ENCODE peak calls at places on chromosomes 7 and 10, in ten cellular contexts. D, F, K, J, B, A, T, P, G and I are unnamed samples.

GRCh38 chr7:138865843-138866242 is 67.8 kb upstream of the ATP6V0A4 start:
- DNase-seq in D (no peak), F (no peak), K (peak), J (no peak), B (no peak), A (peak), T (no peak), P (no peak), G (no peak), I (no peak)

GRCh38 chr7:159147687-159148086 is 3.0 kb upstream of the VIPR2 start:
- DNase-seq in D (no peak), F (no peak), K (no peak), J (no peak), B (no peak), A (no peak), T (no peak), P (no peak), G (no peak), I (no peak)

GRCh38 chr10:22456486-22456885 is 111.2 kb downstream of the SPAG6 start:
- DNase-seq in D (no peak), F (no peak), K (no peak), J (no peak), B (no peak), A (no peak), T (no peak), P (no peak), G (no peak), I (no peak)

GRCh38 chr10:122051609-122052385 is 62.8 kb downstream of the TACC2 start:
- DNase-seq in D (peak), F (peak), K (peak), J (peak), B (peak), A (peak), T (peak), P (no peak), G (peak), I (no peak)

GRCh38 chr10:104325436-104326430 is 12.5 kb downstream of the ITPRIP start:
- DNase-seq in D (no peak), F (peak), K (no peak), J (no peak), B (no peak), A (no peak), T (peak), P (no peak), G (no peak), I (no peak)

GRCh38 chr7:155418941-155419755 is 38.8 kb upstream of the EN2 start:
- DNase-seq in D (no peak), F (no peak), K (no peak), J (no peak), B (no peak), A (no peak), T (no peak), P (no peak), G (no peak), I (no peak)

GRCh38 chr7:111137296-111138195 is 46.6 kb downstream of the LRRN3 start:
- DNase-seq in D (peak), F (no peak), K (peak), J (peak), B (no peak), A (peak), T (peak), P (no peak), G (peak), I (no peak)

GRCh38 chr10:101814466-101815041 is 3.7 kb downstream of the OGA start:
- DNase-seq in D (no peak), F (no peak), K (no peak), J (peak), B (no peak), A (no peak), T (peak), P (no peak), G (no peak), I (no peak)

GRCh38 chr10:124568858-124569622 is 107.4 kb downstream of the LHPP start:
- DNase-seq in D (peak), F (no peak), K (no peak), J (no peak), B (no peak), A (no peak), T (peak), P (no peak), G (no peak), I (no peak)

GRCh38 chr10:46050956-46051355 is 4.9 kb upstream of the MSMB start:
- DNase-seq in D (no peak), F (no peak), K (peak), J (no peak), B (no peak), A (no peak), T (no peak), P (no peak), G (no peak), I (no peak)

GRCh38 chr7:50613473-50613872 is 48.3 kb upstream of the DDC start:
- DNase-seq in D (no peak), F (no peak), K (no peak), J (no peak), B (no peak), A (no peak), T (no peak), P (no peak), G (no peak), I (no peak)

DNA sequence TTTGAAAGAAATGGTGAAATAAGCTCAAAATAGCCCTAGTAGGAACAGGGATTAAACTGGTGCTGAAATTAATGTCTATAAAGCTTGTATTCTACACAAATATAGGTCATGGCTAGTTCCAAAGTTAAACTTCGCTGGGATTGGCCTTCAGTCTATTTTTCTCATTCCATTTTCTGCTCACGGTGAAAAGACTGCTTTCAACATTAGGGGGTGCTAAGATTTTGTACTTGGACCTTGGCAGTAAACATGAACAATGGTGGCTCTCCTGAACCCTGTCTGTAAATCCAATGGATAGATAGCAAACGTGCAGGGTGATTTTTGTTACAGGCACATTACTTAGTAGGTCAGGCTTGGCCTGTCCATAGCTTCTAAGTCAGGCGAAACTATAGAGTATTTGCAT is 36.0 kb upstream of the RSU1 start:
- DNase-seq in D (peak), F (no peak), K (peak), J (peak), B (no peak), A (peak), T (no peak), P (no peak), G (peak), I (no peak)
- TF ChIP-seq CTCF in D (peak), F (no peak), K (no peak), J (peak), B (peak), A (peak), T (no peak), P (no peak), G (peak), I (peak)

GRCh38 chr7:157513682-157514081 is 176.9 kb downstream of the DNAJB6 start:
- DNase-seq in D (no peak), F (no peak), K (no peak), J (no peak), B (no peak), A (no peak), T (no peak), P (no peak), G (no peak), I (no peak)
- H3K4me3 ChIP-seq in D (no peak), F (no peak), K (no peak), J (no peak), B (no peak), A (no peak), T (no peak), P (no peak), G (no peak), I (no peak)

GRCh38 chr10:60883187-60883586 is 60.8 kb downstream of the RHOBTB1 start:
- DNase-seq in D (peak), F (no peak), K (peak), J (no peak), B (no peak), A (peak), T (no peak), P (no peak), G (peak), I (no peak)
- TF ChIP-seq CTCF in D (peak), F (peak), K (peak), J (peak), B (peak), A (peak), T (peak), P (no peak), G (peak), I (peak)

GRCh38 chr7:16398211-16399017 is 22.9 kb downstream of the CRPPA start:
- DNase-seq in D (no peak), F (no peak), K (no peak), J (no peak), B (no peak), A (no peak), T (no peak), P (no peak), G (no peak), I (no peak)
- H3K4me3 ChIP-seq in D (no peak), F (no peak), K (no peak), J (no peak), B (no peak), A (no peak), T (no peak), P (no peak), G (no peak), I (no peak)

GRCh38 chr7:29087840-29088169 is 58.5 kb downstream of the CPVL start:
- DNase-seq in D (no peak), F (no peak), K (no peak), J (no peak), B (no peak), A (no peak), T (no peak), P (no peak), G (no peak), I (no peak)

GRCh38 chr7:29086545-29086944 is 59.8 kb downstream of the CPVL start:
- DNase-seq in D (no peak), F (no peak), K (no peak), J (no peak), B (no peak), A (no peak), T (no peak), P (no peak), G (no peak), I (no peak)

GRCh38 chr7:29091121-29091601 is 55.2 kb downstream of the CPVL start:
- DNase-seq in D (no peak), F (peak), K (no peak), J (no peak), B (no peak), A (no peak), T (no peak), P (peak), G (no peak), I (no peak)

GRCh38 chr7:29095666-29096560 is 50.4 kb downstream of the CPVL start:
- DNase-seq in D (no peak), F (no peak), K (no peak), J (peak), B (no peak), A (no peak), T (no peak), P (no peak), G (no peak), I (no peak)

GRCh38 chr7:29091722-29092121 is 54.6 kb downstream of the CPVL start:
- DNase-seq in D (no peak), F (no peak), K (no peak), J (no peak), B (no peak), A (no peak), T (no peak), P (no peak), G (peak), I (no peak)
- TF ChIP-seq CTCF in D (no peak), F (peak), K (peak), J (peak), B (no peak), A (peak), T (no peak), P (no peak), G (no peak), I (no peak)

GRCh38 chr10:13272164-13272571 is 27.7 kb downstream of the PHYH start:
- DNase-seq in D (peak), F (peak), K (no peak), J (peak), B (no peak), A (no peak), T (no peak), P (peak), G (peak), I (no peak)
- H3K4me3 ChIP-seq in D (peak), F (peak), K (no peak), J (no peak), B (no peak), A (no peak), T (no peak), P (no peak), G (no peak), I (no peak)

GRCh38 chr7:148296994-148297644 is 293.4 kb upstream of the C7orf33 start:
- DNase-seq in D (no peak), F (no peak), K (no peak), J (no peak), B (no peak), A (no peak), T (no peak), P (no peak), G (no peak), I (no peak)
- TF ChIP-seq CTCF in D (peak), F (no peak), K (no peak), J (no peak), B (no peak), A (no peak), T (no peak), P (no peak), G (no peak), I (no peak)

GRCh38 chr7:127252736-127253288 is at the start of gene GRM8:
- DNase-seq in D (peak), F (peak), K (peak), J (peak), B (no peak), A (peak), T (peak), P (peak), G (peak), I (no peak)

GRCh38 chr7:127250312-127251047 is 2.3 kb downstream of the GRM8 start:
- DNase-seq in D (no peak), F (no peak), K (peak), J (no peak), B (no peak), A (no peak), T (no peak), P (no peak), G (no peak), I (no peak)

GRCh38 chr7:127251458-127252379 is 1.0 kb downstream of the GRM8 start:
- DNase-seq in D (no peak), F (peak), K (no peak), J (no peak), B (no peak), A (no peak), T (no peak), P (peak), G (no peak), I (no peak)

GRCh38 chr7:127252380-127252718 is 392 bp downstream of the GRM8 start:
- DNase-seq in D (no peak), F (no peak), K (no peak), J (no peak), B (no peak), A (no peak), T (no peak), P (no peak), G (no peak), I (no peak)

DNA sequence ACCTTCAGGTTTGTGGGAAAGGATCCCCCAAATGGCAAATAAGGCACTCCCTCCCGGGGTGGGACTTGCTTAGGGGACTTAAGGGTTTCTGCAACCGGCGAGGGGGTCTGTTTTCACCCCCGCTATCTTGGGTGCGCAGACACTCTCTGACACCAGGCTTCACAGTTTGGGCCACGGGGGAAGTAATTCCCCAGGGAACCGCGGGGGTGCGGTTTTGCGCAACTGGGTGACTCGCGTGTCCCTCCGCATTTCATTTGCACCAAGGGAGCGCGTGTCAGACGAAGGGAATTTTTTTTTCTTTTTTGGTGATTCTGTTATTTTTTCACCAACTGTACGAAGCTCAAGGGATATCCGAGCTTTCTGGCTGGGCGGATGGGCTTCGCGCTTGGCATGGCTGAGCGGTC is 1.7 kb downstream of the GRM8 start:
- DNase-seq in D (no peak), F (no peak), K (no peak), J (no peak), B (no peak), A (no peak), T (no peak), P (peak), G (no peak), I (no peak)
- H3K4me3 ChIP-seq in D (no peak), F (peak), K (no peak), J (no peak), B (no peak), A (no peak), T (no peak), P (no peak), G (no peak), I (no peak)

DNA sequence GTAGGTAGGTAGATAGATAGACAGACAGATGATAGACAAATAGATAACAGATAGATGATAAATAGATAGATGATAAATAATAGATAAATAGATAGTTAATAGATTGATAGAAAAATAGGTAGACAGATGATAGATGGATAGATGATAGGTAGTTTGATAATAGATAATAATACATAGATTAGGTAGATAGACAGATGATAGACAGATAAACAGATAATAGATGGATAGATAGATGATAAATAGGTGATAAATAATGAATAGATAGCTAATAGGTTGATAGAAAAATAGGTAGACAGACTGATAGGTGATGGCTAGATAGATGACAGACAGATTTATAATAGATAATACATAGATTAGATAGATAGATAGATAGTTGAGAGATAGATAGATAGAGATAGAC is 350.5 kb upstream of the DPP6 start:
- DNase-seq in D (no peak), F (no peak), K (no peak), J (no peak), B (no peak), A (no peak), T (no peak), P (no peak), G (no peak), I (no peak)
- TF ChIP-seq CTCF in D (no peak), F (no peak), K (no peak), J (no peak), B (no peak), A (no peak), T (no peak), P (no peak), G (no peak), I (no peak)

GRCh38 chr7:4959356-4959755 is 369 bp upstream of the MMD2 start:
- DNase-seq in D (no peak), F (no peak), K (no peak), J (no peak), B (no peak), A (no peak), T (peak), P (no peak), G (no peak), I (no peak)
- H3K4me3 ChIP-seq in D (no peak), F (peak), K (no peak), J (no peak), B (no peak), A (no peak), T (no peak), P (peak), G (no peak), I (no peak)